ENCODE peak calls at places on chromosome 9, in seven cellular contexts. One of them, this sample, is unnamed.

GRCh38 chr9:121261107-121261460 is 6.9 kb upstream of the GSN start:
- DNase-seq in sciatic nerve: peak
- DNase-seq in fibroblast of gingiva: no peak
- DNase-seq in activated CD8-positive, alpha-beta memory T cell treated with anti-CD3 and anti-CD28 coated beads, Interleukin-2, amount 10 ng/mL, durations not matched to agents 7 days and 5 days: no peak
- DNase-seq in cardiac fibroblast: peak
- DNase-seq in left cardiac atrium: no peak
- DNase-seq in HCEC 1CT: peak
- DNase-seq in this sample: peak

GRCh38 chr9:135904121-135904520 is 3.2 kb downstream of the CAMSAP1 start:
- DNase-seq in sciatic nerve: peak
- DNase-seq in fibroblast of gingiva: no peak
- DNase-seq in activated CD8-positive, alpha-beta memory T cell treated with anti-CD3 and anti-CD28 coated beads, Interleukin-2, amount 10 ng/mL, durations not matched to agents 7 days and 5 days: no peak
- DNase-seq in cardiac fibroblast: no peak
- DNase-seq in left cardiac atrium: no peak
- DNase-seq in HCEC 1CT: no peak
- DNase-seq in this sample: no peak

GRCh38 chr9:18935521-18935920 is 97.5 kb downstream of the SAXO1 start:
- DNase-seq in sciatic nerve: no peak
- DNase-seq in fibroblast of gingiva: no peak
- DNase-seq in activated CD8-positive, alpha-beta memory T cell treated with anti-CD3 and anti-CD28 coated beads, Interleukin-2, amount 10 ng/mL, durations not matched to agents 7 days and 5 days: no peak
- DNase-seq in cardiac fibroblast: no peak
- DNase-seq in left cardiac atrium: no peak
- DNase-seq in HCEC 1CT: no peak
- DNase-seq in this sample: no peak

GRCh38 chr9:100445903-100446549 is 19.1 kb downstream of the MSANTD3 start:
- DNase-seq in sciatic nerve: no peak
- DNase-seq in fibroblast of gingiva: no peak
- DNase-seq in activated CD8-positive, alpha-beta memory T cell treated with anti-CD3 and anti-CD28 coated beads, Interleukin-2, amount 10 ng/mL, durations not matched to agents 7 days and 5 days: no peak
- DNase-seq in cardiac fibroblast: no peak
- DNase-seq in left cardiac atrium: no peak
- DNase-seq in HCEC 1CT: no peak
- DNase-seq in this sample: no peak

GRCh38 chr9:27078685-27079084 is 30.3 kb upstream of the TEK start:
- DNase-seq in sciatic nerve: no peak
- DNase-seq in fibroblast of gingiva: no peak
- DNase-seq in activated CD8-positive, alpha-beta memory T cell treated with anti-CD3 and anti-CD28 coated beads, Interleukin-2, amount 10 ng/mL, durations not matched to agents 7 days and 5 days: no peak
- DNase-seq in cardiac fibroblast: no peak
- DNase-seq in left cardiac atrium: no peak
- DNase-seq in HCEC 1CT: no peak
- DNase-seq in this sample: peak

GRCh38 chr9:91179237-91180138 is 182.2 kb downstream of the AUH start:
- DNase-seq in sciatic nerve: peak
- DNase-seq in fibroblast of gingiva: peak
- DNase-seq in activated CD8-positive, alpha-beta memory T cell treated with anti-CD3 and anti-CD28 coated beads, Interleukin-2, amount 10 ng/mL, durations not matched to agents 7 days and 5 days: no peak
- DNase-seq in cardiac fibroblast: peak
- DNase-seq in left cardiac atrium: no peak
- DNase-seq in HCEC 1CT: peak
- DNase-seq in this sample: peak

GRCh38 chr9:130815242-130815808 is 19.7 kb upstream of the ABL1 start:
- DNase-seq in sciatic nerve: no peak
- DNase-seq in fibroblast of gingiva: no peak
- DNase-seq in activated CD8-positive, alpha-beta memory T cell treated with anti-CD3 and anti-CD28 coated beads, Interleukin-2, amount 10 ng/mL, durations not matched to agents 7 days and 5 days: no peak
- DNase-seq in cardiac fibroblast: no peak
- DNase-seq in left cardiac atrium: no peak
- DNase-seq in HCEC 1CT: no peak
- DNase-seq in this sample: no peak

GRCh38 chr9:135524130-135524861 is 3.1 kb downstream of the LCN1 start:
- DNase-seq in sciatic nerve: peak
- DNase-seq in fibroblast of gingiva: no peak
- DNase-seq in activated CD8-positive, alpha-beta memory T cell treated with anti-CD3 and anti-CD28 coated beads, Interleukin-2, amount 10 ng/mL, durations not matched to agents 7 days and 5 days: peak
- DNase-seq in cardiac fibroblast: peak
- DNase-seq in left cardiac atrium: no peak
- DNase-seq in HCEC 1CT: no peak
- DNase-seq in this sample: no peak

GRCh38 chr9:96009690-96010477 is 134.4 kb downstream of the ERCC6L2 start:
- DNase-seq in sciatic nerve: no peak
- DNase-seq in fibroblast of gingiva: no peak
- DNase-seq in activated CD8-positive, alpha-beta memory T cell treated with anti-CD3 and anti-CD28 coated beads, Interleukin-2, amount 10 ng/mL, durations not matched to agents 7 days and 5 days: peak
- DNase-seq in cardiac fibroblast: no peak
- DNase-seq in left cardiac atrium: no peak
- DNase-seq in HCEC 1CT: no peak
- DNase-seq in this sample: no peak

GRCh38 chr9:129617167-129617566 is 3.7 kb downstream of the C9orf50 start:
- DNase-seq in sciatic nerve: no peak
- DNase-seq in fibroblast of gingiva: no peak
- DNase-seq in activated CD8-positive, alpha-beta memory T cell treated with anti-CD3 and anti-CD28 coated beads, Interleukin-2, amount 10 ng/mL, durations not matched to agents 7 days and 5 days: peak
- DNase-seq in cardiac fibroblast: peak
- DNase-seq in left cardiac atrium: no peak
- DNase-seq in HCEC 1CT: peak
- DNase-seq in this sample: peak

GRCh38 chr9:104905153-104905901 is 22.6 kb downstream of the ABCA1 start:
- DNase-seq in sciatic nerve: no peak
- DNase-seq in fibroblast of gingiva: no peak
- DNase-seq in activated CD8-positive, alpha-beta memory T cell treated with anti-CD3 and anti-CD28 coated beads, Interleukin-2, amount 10 ng/mL, durations not matched to agents 7 days and 5 days: no peak
- DNase-seq in cardiac fibroblast: peak
- DNase-seq in left cardiac atrium: no peak
- DNase-seq in HCEC 1CT: no peak
- DNase-seq in this sample: no peak

GRCh38 chr9:94675008-94675841 is 35.9 kb upstream of the FBP1 start:
- DNase-seq in sciatic nerve: no peak
- DNase-seq in fibroblast of gingiva: peak
- DNase-seq in activated CD8-positive, alpha-beta memory T cell treated with anti-CD3 and anti-CD28 coated beads, Interleukin-2, amount 10 ng/mL, durations not matched to agents 7 days and 5 days: no peak
- DNase-seq in cardiac fibroblast: peak
- DNase-seq in left cardiac atrium: no peak
- DNase-seq in HCEC 1CT: no peak
- DNase-seq in this sample: peak

GRCh38 chr9:93898502-93899426 is 56.4 kb downstream of the BARX1 start:
- DNase-seq in sciatic nerve: peak
- DNase-seq in fibroblast of gingiva: no peak
- DNase-seq in activated CD8-positive, alpha-beta memory T cell treated with anti-CD3 and anti-CD28 coated beads, Interleukin-2, amount 10 ng/mL, durations not matched to agents 7 days and 5 days: peak
- DNase-seq in cardiac fibroblast: no peak
- DNase-seq in left cardiac atrium: peak
- DNase-seq in HCEC 1CT: no peak
- DNase-seq in this sample: no peak

GRCh38 chr9:105541838-105542237 is 16.1 kb upstream of the FKTN start:
- DNase-seq in sciatic nerve: no peak
- DNase-seq in fibroblast of gingiva: no peak
- DNase-seq in activated CD8-positive, alpha-beta memory T cell treated with anti-CD3 and anti-CD28 coated beads, Interleukin-2, amount 10 ng/mL, durations not matched to agents 7 days and 5 days: no peak
- DNase-seq in cardiac fibroblast: no peak
- DNase-seq in left cardiac atrium: no peak
- DNase-seq in HCEC 1CT: no peak
- DNase-seq in this sample: no peak

GRCh38 chr9:71637926-71638325 is 130.4 kb downstream of the CEMIP2 start:
- DNase-seq in sciatic nerve: no peak
- DNase-seq in fibroblast of gingiva: no peak
- DNase-seq in activated CD8-positive, alpha-beta memory T cell treated with anti-CD3 and anti-CD28 coated beads, Interleukin-2, amount 10 ng/mL, durations not matched to agents 7 days and 5 days: no peak
- DNase-seq in cardiac fibroblast: no peak
- DNase-seq in left cardiac atrium: no peak
- DNase-seq in HCEC 1CT: no peak
- DNase-seq in this sample: peak

GRCh38 chr9:69147041-69147834 is 26.8 kb upstream of the TJP2 start:
- DNase-seq in sciatic nerve: no peak
- DNase-seq in fibroblast of gingiva: no peak
- DNase-seq in activated CD8-positive, alpha-beta memory T cell treated with anti-CD3 and anti-CD28 coated beads, Interleukin-2, amount 10 ng/mL, durations not matched to agents 7 days and 5 days: peak
- DNase-seq in cardiac fibroblast: no peak
- DNase-seq in left cardiac atrium: no peak
- DNase-seq in HCEC 1CT: no peak
- DNase-seq in this sample: no peak

GRCh38 chr9:127574089-127574921 is 37.8 kb upstream of the STXBP1 start:
- DNase-seq in sciatic nerve: no peak
- DNase-seq in fibroblast of gingiva: peak
- DNase-seq in activated CD8-positive, alpha-beta memory T cell treated with anti-CD3 and anti-CD28 coated beads, Interleukin-2, amount 10 ng/mL, durations not matched to agents 7 days and 5 days: no peak
- DNase-seq in cardiac fibroblast: no peak
- DNase-seq in left cardiac atrium: peak
- DNase-seq in HCEC 1CT: no peak
- DNase-seq in this sample: no peak

GRCh38 chr9:37784291-37784639 is 599 bp downstream of the EXOSC3 start:
- DNase-seq in sciatic nerve: no peak
- DNase-seq in fibroblast of gingiva: no peak
- DNase-seq in activated CD8-positive, alpha-beta memory T cell treated with anti-CD3 and anti-CD28 coated beads, Interleukin-2, amount 10 ng/mL, durations not matched to agents 7 days and 5 days: no peak
- DNase-seq in cardiac fibroblast: peak
- DNase-seq in left cardiac atrium: no peak
- DNase-seq in HCEC 1CT: no peak
- DNase-seq in this sample: peak

GRCh38 chr9:109297899-109298298 is 23.0 kb downstream of the EPB41L4B start:
- DNase-seq in sciatic nerve: no peak
- DNase-seq in fibroblast of gingiva: no peak
- DNase-seq in activated CD8-positive, alpha-beta memory T cell treated with anti-CD3 and anti-CD28 coated beads, Interleukin-2, amount 10 ng/mL, durations not matched to agents 7 days and 5 days: no peak
- DNase-seq in cardiac fibroblast: peak
- DNase-seq in left cardiac atrium: no peak
- DNase-seq in HCEC 1CT: peak
- DNase-seq in this sample: no peak

GRCh38 chr9:95449016-95449415 is 67.8 kb downstream of the PTCH1 start:
- DNase-seq in sciatic nerve: no peak
- DNase-seq in fibroblast of gingiva: no peak
- DNase-seq in activated CD8-positive, alpha-beta memory T cell treated with anti-CD3 and anti-CD28 coated beads, Interleukin-2, amount 10 ng/mL, durations not matched to agents 7 days and 5 days: no peak
- DNase-seq in cardiac fibroblast: no peak
- DNase-seq in left cardiac atrium: no peak
- DNase-seq in HCEC 1CT: no peak
- DNase-seq in this sample: no peak

GRCh38 chr9:124928116-124928515 is 12.8 kb downstream of the GOLGA1 start:
- DNase-seq in sciatic nerve: no peak
- DNase-seq in fibroblast of gingiva: no peak
- DNase-seq in activated CD8-positive, alpha-beta memory T cell treated with anti-CD3 and anti-CD28 coated beads, Interleukin-2, amount 10 ng/mL, durations not matched to agents 7 days and 5 days: no peak
- DNase-seq in cardiac fibroblast: no peak
- DNase-seq in left cardiac atrium: no peak
- DNase-seq in HCEC 1CT: no peak
- DNase-seq in this sample: no peak

GRCh38 chr9:100287186-100287585 is 65.6 kb downstream of the TEX10 start:
- DNase-seq in sciatic nerve: no peak
- DNase-seq in fibroblast of gingiva: no peak
- DNase-seq in activated CD8-positive, alpha-beta memory T cell treated with anti-CD3 and anti-CD28 coated beads, Interleukin-2, amount 10 ng/mL, durations not matched to agents 7 days and 5 days: no peak
- DNase-seq in cardiac fibroblast: no peak
- DNase-seq in left cardiac atrium: no peak
- DNase-seq in HCEC 1CT: no peak
- DNase-seq in this sample: no peak

GRCh38 chr9:112142420-112142819 is 32.7 kb downstream of the SUSD1 start:
- DNase-seq in sciatic nerve: no peak
- DNase-seq in fibroblast of gingiva: no peak
- DNase-seq in activated CD8-positive, alpha-beta memory T cell treated with anti-CD3 and anti-CD28 coated beads, Interleukin-2, amount 10 ng/mL, durations not matched to agents 7 days and 5 days: no peak
- DNase-seq in cardiac fibroblast: no peak
- DNase-seq in left cardiac atrium: no peak
- DNase-seq in HCEC 1CT: no peak
- DNase-seq in this sample: no peak

GRCh38 chr9:135326141-135326540 is 153.4 kb upstream of the PPP1R26 start:
- DNase-seq in sciatic nerve: no peak
- DNase-seq in fibroblast of gingiva: no peak
- DNase-seq in activated CD8-positive, alpha-beta memory T cell treated with anti-CD3 and anti-CD28 coated beads, Interleukin-2, amount 10 ng/mL, durations not matched to agents 7 days and 5 days: no peak
- DNase-seq in cardiac fibroblast: no peak
- DNase-seq in left cardiac atrium: no peak
- DNase-seq in HCEC 1CT: no peak
- DNase-seq in this sample: no peak

GRCh38 chr9:111974092-111974681 is 77.6 kb downstream of the UGCG start:
- DNase-seq in sciatic nerve: peak
- DNase-seq in fibroblast of gingiva: peak
- DNase-seq in activated CD8-positive, alpha-beta memory T cell treated with anti-CD3 and anti-CD28 coated beads, Interleukin-2, amount 10 ng/mL, durations not matched to agents 7 days and 5 days: no peak
- DNase-seq in cardiac fibroblast: peak
- DNase-seq in left cardiac atrium: no peak
- DNase-seq in HCEC 1CT: peak
- DNase-seq in this sample: no peak

GRCh38 chr9:5879419-5880181 is 11.1 kb upstream of the MLANA start:
- DNase-seq in sciatic nerve: no peak
- DNase-seq in fibroblast of gingiva: peak
- DNase-seq in activated CD8-positive, alpha-beta memory T cell treated with anti-CD3 and anti-CD28 coated beads, Interleukin-2, amount 10 ng/mL, durations not matched to agents 7 days and 5 days: no peak
- DNase-seq in cardiac fibroblast: peak
- DNase-seq in left cardiac atrium: no peak
- DNase-seq in HCEC 1CT: peak
- DNase-seq in this sample: peak

GRCh38 chr9:91033802-91034201 is 232.2 kb downstream of the SYK start:
- DNase-seq in sciatic nerve: peak
- DNase-seq in fibroblast of gingiva: no peak
- DNase-seq in activated CD8-positive, alpha-beta memory T cell treated with anti-CD3 and anti-CD28 coated beads, Interleukin-2, amount 10 ng/mL, durations not matched to agents 7 days and 5 days: peak
- DNase-seq in cardiac fibroblast: peak
- DNase-seq in left cardiac atrium: no peak
- DNase-seq in HCEC 1CT: no peak
- DNase-seq in this sample: peak

GRCh38 chr9:2826291-2826690 is 17.6 kb downstream of the PUM3 start:
- DNase-seq in sciatic nerve: no peak
- DNase-seq in fibroblast of gingiva: no peak
- DNase-seq in activated CD8-positive, alpha-beta memory T cell treated with anti-CD3 and anti-CD28 coated beads, Interleukin-2, amount 10 ng/mL, durations not matched to agents 7 days and 5 days: no peak
- DNase-seq in cardiac fibroblast: no peak
- DNase-seq in left cardiac atrium: no peak
- DNase-seq in HCEC 1CT: no peak
- DNase-seq in this sample: no peak

GRCh38 chr9:2014148-2014547 is 999 bp upstream of the SMARCA2 start:
- DNase-seq in sciatic nerve: no peak
- DNase-seq in fibroblast of gingiva: no peak
- DNase-seq in activated CD8-positive, alpha-beta memory T cell treated with anti-CD3 and anti-CD28 coated beads, Interleukin-2, amount 10 ng/mL, durations not matched to agents 7 days and 5 days: no peak
- DNase-seq in cardiac fibroblast: no peak
- DNase-seq in left cardiac atrium: no peak
- DNase-seq in HCEC 1CT: no peak
- DNase-seq in this sample: no peak

GRCh38 chr9:1200847-1201251 is 150.7 kb downstream of the DMRT2 start:
- DNase-seq in sciatic nerve: no peak
- DNase-seq in fibroblast of gingiva: no peak
- DNase-seq in activated CD8-positive, alpha-beta memory T cell treated with anti-CD3 and anti-CD28 coated beads, Interleukin-2, amount 10 ng/mL, durations not matched to agents 7 days and 5 days: no peak
- DNase-seq in cardiac fibroblast: peak
- DNase-seq in left cardiac atrium: peak
- DNase-seq in HCEC 1CT: no peak
- DNase-seq in this sample: no peak

GRCh38 chr9:17165734-17166133 is 30.9 kb downstream of the CNTLN start:
- DNase-seq in sciatic nerve: no peak
- DNase-seq in fibroblast of gingiva: no peak
- DNase-seq in activated CD8-positive, alpha-beta memory T cell treated with anti-CD3 and anti-CD28 coated beads, Interleukin-2, amount 10 ng/mL, durations not matched to agents 7 days and 5 days: no peak
- DNase-seq in cardiac fibroblast: no peak
- DNase-seq in left cardiac atrium: no peak
- DNase-seq in HCEC 1CT: no peak
- DNase-seq in this sample: no peak

GRCh38 chr9:110969971-110970381 is 68.3 kb downstream of the LPAR1 start:
- DNase-seq in sciatic nerve: no peak
- DNase-seq in fibroblast of gingiva: peak
- DNase-seq in activated CD8-positive, alpha-beta memory T cell treated with anti-CD3 and anti-CD28 coated beads, Interleukin-2, amount 10 ng/mL, durations not matched to agents 7 days and 5 days: no peak
- DNase-seq in cardiac fibroblast: peak
- DNase-seq in left cardiac atrium: no peak
- DNase-seq in HCEC 1CT: peak
- DNase-seq in this sample: no peak

GRCh38 chr9:34566972-34567371 is 22.6 kb downstream of the CNTFR start:
- DNase-seq in sciatic nerve: no peak
- DNase-seq in fibroblast of gingiva: no peak
- DNase-seq in activated CD8-positive, alpha-beta memory T cell treated with anti-CD3 and anti-CD28 coated beads, Interleukin-2, amount 10 ng/mL, durations not matched to agents 7 days and 5 days: no peak
- DNase-seq in cardiac fibroblast: no peak
- DNase-seq in left cardiac atrium: no peak
- DNase-seq in HCEC 1CT: no peak
- DNase-seq in this sample: no peak

GRCh38 chr9:89444212-89444611 is 53.7 kb downstream of the SEMA4D start:
- DNase-seq in sciatic nerve: no peak
- DNase-seq in fibroblast of gingiva: no peak
- DNase-seq in activated CD8-positive, alpha-beta memory T cell treated with anti-CD3 and anti-CD28 coated beads, Interleukin-2, amount 10 ng/mL, durations not matched to agents 7 days and 5 days: peak
- DNase-seq in cardiac fibroblast: no peak
- DNase-seq in left cardiac atrium: no peak
- DNase-seq in HCEC 1CT: no peak
- DNase-seq in this sample: no peak

GRCh38 chr9:85715587-85715986 is 26.2 kb downstream of the AGTPBP1 start:
- DNase-seq in sciatic nerve: no peak
- DNase-seq in fibroblast of gingiva: peak
- DNase-seq in activated CD8-positive, alpha-beta memory T cell treated with anti-CD3 and anti-CD28 coated beads, Interleukin-2, amount 10 ng/mL, durations not matched to agents 7 days and 5 days: no peak
- DNase-seq in cardiac fibroblast: no peak
- DNase-seq in left cardiac atrium: no peak
- DNase-seq in HCEC 1CT: no peak
- DNase-seq in this sample: no peak

This sample was measured in lung microvascular endothelial cell.